ENCODE peak calls at places on chromosome 4, in five cellular contexts. H is tibial nerve, Y is caudate nucleus, P is GM20000, Z is fibroblast of mammary gland. D is an unnamed sample.

GRCh38 chr4:15349965-15350364 is 77.9 kb upstream of the C1QTNF7 start:
- DNase-seq in H (no peak), Z (no peak), Y (no peak), P (no peak), D (no peak)

GRCh38 chr4:126560794-126561193 is 1072.0 kb upstream of the INTU start:
- DNase-seq in H (no peak), Y (no peak), Z (no peak), P (no peak), D (no peak)

GRCh38 chr4:76697129-76697803 is 200.7 kb downstream of the SOWAHB start:
- DNase-seq in P (peak; percentile 45), Z (no peak), H (no peak), Y (no peak), D (no peak)

GRCh38 chr4:53855886-53856260 is 208.5 kb downstream of the CHIC2 start:
- DNase-seq in P (no peak), Y (no peak), H (no peak), Z (peak; percentile 97), D (no peak)

GRCh38 chr4:40916218-40916555 is 166.4 kb downstream of the NSUN7 start:
- DNase-seq in Z (peak; percentile 93), H (no peak), P (no peak), Y (no peak), D (no peak)

GRCh38 chr4:80207172-80207583 is 9.9 kb downstream of the PRDM8 start:
- DNase-seq in H (no peak), Y (no peak), P (no peak), Z (no peak), D (no peak)

GRCh38 chr4:10457255-10457801 is at the start of gene ZNF518B:
- DNase-seq in Z (peak; percentile 52), H (peak; percentile 17), P (peak; percentile 96), Y (no peak), D (peak; percentile 33)

GRCh38 chr4:79044260-79044659 is 105.0 kb upstream of the PAQR3 start:
- DNase-seq in Z (no peak), H (no peak), Y (no peak), P (no peak), D (no peak)

GRCh38 chr4:184596617-184597185 is 52.5 kb downstream of the CASP3 start:
- DNase-seq in P (no peak), Y (no peak), Z (no peak), H (no peak), D (no peak)

GRCh38 chr4:53767503-53767902 is 176.2 kb upstream of the LNX1 start:
- DNase-seq in Z (peak; percentile 89), H (no peak), P (no peak), Y (no peak), D (no peak)

GRCh38 chr4:53592686-53593641 is 1.7 kb upstream of the LNX1 start:
- DNase-seq in H (no peak), P (no peak), Y (no peak), Z (peak; percentile 41), D (no peak)

GRCh38 chr4:101651778-101652177 is 138.8 kb upstream of the BANK1 start:
- DNase-seq in P (no peak), Z (no peak), Y (no peak), H (no peak), D (no peak)

GRCh38 chr4:147788791-147789190 is 56.9 kb downstream of the ARHGAP10 start:
- DNase-seq in P (no peak), H (no peak), Z (peak; percentile 44), Y (no peak), D (no peak)

GRCh38 chr4:6687947-6688878 is 5.5 kb upstream of the S100P start:
- DNase-seq in H (no peak), Z (no peak), P (no peak), Y (no peak), D (no peak)

GRCh38 chr4:150826302-150826701 is 188.8 kb downstream of the LRBA start:
- DNase-seq in Z (no peak), H (no peak), P (no peak), Y (no peak), D (no peak)

GRCh38 chr4:145132521-145133098 is 34.5 kb downstream of the ABCE1 start:
- DNase-seq in Z (peak; percentile 29), H (no peak), Y (no peak), P (peak; percentile 39), D (no peak)

GRCh38 chr4:31411606-31412005 is 691.4 kb downstream of the PCDH7 start:
- DNase-seq in H (no peak), Y (no peak), Z (peak; percentile 2), P (no peak), D (no peak)

GRCh38 chr4:8920969-8921368 is 49.3 kb upstream of the HMX1 start:
- DNase-seq in Z (no peak), P (no peak), H (no peak), Y (no peak), D (no peak)

D was measured in posterior cingulate gyrus.